ENCODE peak calls at places on chromosomes 1 and 21, in ten cellular contexts. V, Y, A, R, W, S, N, H, U and Z are unnamed samples.
A peak's percentile ranks its signal among the peaks of the same experiment; 100 is the strongest.

GRCh38 chr1:68459796-68460195 is 10.0 kb upstream of the RPE65 start:
- DNase-seq in V (no peak), Y (no peak), A (no peak), R (no peak), W (no peak), S (no peak), N (no peak), H (no peak), U (no peak), Z (no peak)

GRCh38 chr1:53125623-53126360 is 16.6 kb downstream of the SLC1A7 start:
- DNase-seq in V (no peak), Y (no peak), A (no peak), R (no peak), W (no peak), S (no peak), N (no peak), H (no peak), U (no peak), Z (no peak)

GRCh38 chr1:42993631-42994121 is 35.0 kb upstream of the SLC2A1 start:
- DNase-seq in V (no peak), Y (no peak), A (no peak), R (no peak), W (no peak), S (no peak), N (no peak), H (no peak), U (no peak), Z (no peak)

GRCh38 chr21:30257773-30258172 is 25.0 kb downstream of the KRTAP24-1 start:
- DNase-seq in V (peak; percentile 12), Y (peak; percentile 77), A (no peak), R (no peak), W (peak; percentile 75), S (no peak), N (no peak), H (peak; percentile 27), U (no peak), Z (no peak)

GRCh38 chr1:158005249-158005648 is 11.8 kb downstream of the KIRREL1 start:
- DNase-seq in V (no peak), Y (no peak), A (no peak), R (no peak), W (no peak), S (no peak), N (no peak), H (no peak), U (no peak), Z (no peak)

GRCh38 chr1:28172690-28173150 is 3.8 kb downstream of the PTAFR start:
- DNase-seq in V (no peak), Y (no peak), A (no peak), R (peak; percentile 57), W (no peak), S (no peak), N (no peak), H (no peak), U (no peak), Z (peak; percentile 61)

GRCh38 chr1:50183734-50184133 is 75.0 kb downstream of the ELAVL4 start:
- DNase-seq in V (no peak), Y (no peak), A (no peak), R (no peak), W (no peak), S (no peak), N (no peak), H (peak; percentile 21), U (no peak), Z (no peak)

GRCh38 chr1:193176788-193177187 is 9.6 kb downstream of the B3GALT2 start:
- DNase-seq in V (no peak), Y (no peak), A (no peak), R (no peak), W (no peak), S (no peak), N (no peak), H (no peak), U (no peak), Z (no peak)

GRCh38 chr1:186026946-186027345 is 292.8 kb downstream of the HMCN1 start:
- DNase-seq in V (no peak), Y (no peak), A (no peak), R (no peak), W (no peak), S (no peak), N (no peak), H (no peak), U (no peak), Z (no peak)

GRCh38 chr1:38512789-38513188 is 346.8 kb downstream of the RRAGC start:
- DNase-seq in V (no peak), Y (peak; percentile 20), A (peak; percentile 19), R (no peak), W (no peak), S (no peak), N (no peak), H (no peak), U (no peak), Z (no peak)

GRCh38 chr1:230569201-230569600 is 73.1 kb upstream of the COG2 start:
- DNase-seq in V (no peak), Y (no peak), A (no peak), R (no peak), W (no peak), S (no peak), N (no peak), H (no peak), U (no peak), Z (no peak)

GRCh38 chr1:97806996-97807395 is 113.8 kb downstream of the DPYD start:
- DNase-seq in V (no peak), Y (no peak), A (no peak), R (no peak), W (no peak), S (no peak), N (no peak), H (no peak), U (no peak), Z (no peak)

GRCh38 chr1:8176279-8176678 is 141.6 kb upstream of the SLC45A1 start:
- DNase-seq in V (no peak), Y (no peak), A (no peak), R (no peak), W (no peak), S (no peak), N (no peak), H (no peak), U (no peak), Z (no peak)

GRCh38 chr1:9892563-9893528 is 17.2 kb downstream of the CTNNBIP1 start:
- DNase-seq in V (peak; percentile 78), Y (peak; percentile 88), A (no peak), R (no peak), W (peak; percentile 65), S (no peak), N (no peak), H (no peak), U (no peak), Z (no peak)

GRCh38 chr1:71089536-71090270 is 8.9 kb upstream of the ZRANB2 start:
- DNase-seq in V (no peak), Y (peak; percentile 13), A (no peak), R (no peak), W (no peak), S (no peak), N (no peak), H (no peak), U (no peak), Z (no peak)

GRCh38 chr1:19009882-19010321 is 53.4 kb upstream of the IFFO2 start:
- DNase-seq in V (peak; percentile 91), Y (peak; percentile 51), A (no peak), R (no peak), W (peak; percentile 63), S (no peak), N (no peak), H (peak; percentile 34), U (no peak), Z (no peak)

GRCh38 chr1:25889470-25889869 is 14.0 kb upstream of the PAQR7 start:
- DNase-seq in V (no peak), Y (no peak), A (no peak), R (no peak), W (peak; percentile 26), S (no peak), N (no peak), H (peak; percentile 5), U (peak; percentile 26), Z (no peak)
- TF ChIP-seq CTCF in V (peak; percentile 42), Y (no peak), A (no peak), R (no peak), W (peak; percentile 8), S (no peak), N (peak; percentile 11), H (no peak), U (no peak), Z (no peak)

DNA sequence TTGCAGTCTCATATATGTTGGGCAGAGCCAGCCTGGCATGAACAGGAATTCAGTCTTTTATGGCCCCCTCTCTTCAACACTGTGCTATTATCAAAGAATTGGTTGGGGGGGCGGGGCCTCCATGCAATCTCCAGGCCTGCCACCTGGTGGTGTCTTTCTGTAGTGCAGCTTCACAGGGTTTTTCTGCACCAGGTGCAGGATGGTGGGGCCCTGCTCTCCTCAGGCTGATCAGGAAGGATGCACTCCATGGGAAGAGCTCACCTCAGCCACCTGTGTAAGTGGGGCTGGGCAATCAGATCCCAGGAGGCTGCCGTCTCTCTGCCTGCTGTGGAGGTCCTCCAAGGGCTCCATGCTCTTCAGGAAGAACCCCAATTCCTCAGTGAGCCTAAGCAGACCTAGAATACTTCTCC is 16.7 kb downstream of the STK40 start:
- DNase-seq in V (peak; percentile 84), Y (peak; percentile 76), A (peak; percentile 76), R (peak; percentile 80), W (peak; percentile 87), S (peak; percentile 84), N (peak; percentile 81), H (peak; percentile 92), U (peak; percentile 80), Z (peak; percentile 93)
- TF ChIP-seq CTCF in V (peak; percentile 95), Y (peak; percentile 84), A (peak; percentile 89), R (peak; percentile 80), W (peak; percentile 88), S (peak; percentile 91), N (peak; percentile 88), H (peak; percentile 87), U (peak; percentile 88), Z (peak; percentile 89)

DNA sequence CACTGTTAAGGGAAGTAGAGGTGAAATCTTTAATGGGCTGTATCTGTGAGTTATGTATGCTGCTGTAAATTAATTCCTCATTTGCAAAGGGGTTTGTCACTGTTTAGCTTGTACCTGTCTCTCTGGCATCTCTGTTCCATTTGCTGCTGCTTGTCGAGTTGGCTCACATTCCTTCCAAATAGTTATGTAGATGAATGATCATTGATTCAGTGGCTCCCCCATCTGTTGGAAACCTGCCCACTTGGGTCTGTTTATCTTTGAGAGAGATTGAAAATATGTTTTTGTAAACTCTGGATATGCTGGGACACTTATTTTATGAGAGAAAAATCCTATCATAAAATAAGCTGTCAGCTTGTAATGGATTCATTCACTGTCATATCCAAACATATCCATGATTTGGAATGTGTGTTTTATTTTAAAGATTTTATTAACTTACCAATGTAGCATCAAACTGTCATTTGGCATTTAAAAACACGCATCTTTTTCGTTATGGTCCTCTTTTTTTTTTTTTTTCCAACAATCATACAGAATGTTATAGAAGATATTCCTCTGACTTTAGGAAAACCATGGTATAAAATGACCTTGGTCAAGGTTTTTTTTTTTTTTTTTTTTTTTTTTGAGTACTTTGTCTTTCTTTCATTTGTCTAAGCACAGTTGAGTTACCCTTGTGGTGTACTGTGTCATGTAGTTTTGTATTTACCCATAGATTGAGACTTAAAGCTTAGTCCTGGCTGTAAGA is 3.5 kb downstream of the RYR2 start:
- DNase-seq in V (no peak), Y (peak; percentile 41), A (no peak), R (no peak), W (peak; percentile 21), S (no peak), N (no peak), H (peak; percentile 34), U (no peak), Z (peak; percentile 8)
- TF ChIP-seq CTCF in V (no peak), Y (no peak), A (no peak), R (no peak), W (peak; percentile 33), S (no peak), N (no peak), H (no peak), U (no peak), Z (no peak)

GRCh38 chr1:216566809-216567208 is 143.6 kb upstream of the USH2A start:
- DNase-seq in V (no peak), Y (peak; percentile 58), A (no peak), R (peak; percentile 2), W (no peak), S (no peak), N (no peak), H (no peak), U (no peak), Z (no peak)
- TF ChIP-seq CTCF in V (peak; percentile 43), Y (peak; percentile 66), A (no peak), R (no peak), W (peak; percentile 51), S (no peak), N (peak; percentile 28), H (no peak), U (no peak), Z (no peak)